ENCODE peak calls at places on chromosomes 11 and 22, in seven cellular contexts. R is pancreas, G is HCT116, L is AG04450, I is mesendoderm, F is H9, X is substantia nigra. T is an unnamed sample.

GRCh38 chr11:1879941-1880720 is 11.6 kb downstream of the PRR33 start:
- DNase-seq in I (no peak), X (no peak), R (peak), G (no peak), L (no peak), F (no peak), T (no peak)

GRCh38 chr11:93541884-93542752 is 1.1 kb downstream of the SMCO4 start:
- DNase-seq in L (no peak), I (peak), X (peak), G (no peak), F (peak), R (peak), T (peak)

GRCh38 chr22:17882162-17882561 is 107.9 kb upstream of the BID start:
- DNase-seq in X (no peak), G (no peak), F (no peak), R (no peak), L (no peak), I (no peak), T (no peak)

GRCh38 chr11:74466916-74467885 is at the start of gene KCNE3:
- DNase-seq in I (peak), R (peak), L (no peak), G (no peak), X (no peak), F (peak), T (peak)

GRCh38 chr11:57729479-57729878 is 11.8 kb upstream of the SELENOH start:
- DNase-seq in F (no peak), X (no peak), G (no peak), L (no peak), R (no peak), I (no peak), T (no peak)

GRCh38 chr11:119290894-119291497 is 25.9 kb downstream of the MCAM start:
- DNase-seq in G (peak), I (no peak), R (no peak), X (no peak), F (no peak), L (no peak), T (no peak)

GRCh38 chr11:28146123-28146751 is 38.0 kb downstream of the METTL15 start:
- DNase-seq in X (no peak), L (peak), R (no peak), F (no peak), G (peak), I (peak), T (no peak)

GRCh38 chr11:100525635-100526034 is 161.5 kb upstream of the ARHGAP42 start:
- DNase-seq in L (no peak), F (peak), I (peak), G (peak), X (no peak), R (no peak), T (peak)

GRCh38 chr11:13009921-13010736 is 1.0 kb downstream of the RASSF10 start:
- DNase-seq in G (no peak), I (peak), F (peak), X (no peak), R (peak), L (no peak), T (peak)

GRCh38 chr11:65227879-65228278 is 33.9 kb upstream of the POLA2 start:
- DNase-seq in L (no peak), I (no peak), R (no peak), F (no peak), X (no peak), G (no peak), T (no peak)
- H3K27ac ChIP-seq in L (no peak), I (no peak), R (no peak), F (no peak), X (no peak), G (no peak), T (no peak)

DNA sequence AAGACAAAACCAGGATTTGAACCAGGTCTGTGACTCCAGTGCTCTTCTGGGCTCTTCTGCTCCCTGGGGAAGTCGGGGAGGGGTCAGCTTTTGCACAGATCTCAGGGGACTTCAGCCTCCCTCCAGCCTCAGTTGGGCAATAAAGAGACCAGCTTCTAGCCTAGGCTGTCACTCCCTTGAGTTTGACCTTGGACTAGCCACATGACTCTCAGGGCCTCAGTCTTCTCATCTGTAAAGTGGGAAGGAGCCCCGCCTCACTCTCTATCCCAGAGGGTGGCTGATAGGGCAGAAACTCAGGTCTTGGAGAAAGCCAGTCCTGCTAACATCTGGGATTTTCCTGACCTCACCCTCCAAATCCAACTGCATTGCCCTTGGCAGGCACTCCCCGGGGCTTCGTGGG is 38.7 kb downstream of the ELFN2 start:
- DNase-seq in I (no peak), X (no peak), F (no peak), L (no peak), R (no peak), G (no peak), T (no peak)
- H3K27ac ChIP-seq in I (no peak), X (no peak), F (no peak), L (no peak), R (no peak), G (no peak), T (no peak)

DNA sequence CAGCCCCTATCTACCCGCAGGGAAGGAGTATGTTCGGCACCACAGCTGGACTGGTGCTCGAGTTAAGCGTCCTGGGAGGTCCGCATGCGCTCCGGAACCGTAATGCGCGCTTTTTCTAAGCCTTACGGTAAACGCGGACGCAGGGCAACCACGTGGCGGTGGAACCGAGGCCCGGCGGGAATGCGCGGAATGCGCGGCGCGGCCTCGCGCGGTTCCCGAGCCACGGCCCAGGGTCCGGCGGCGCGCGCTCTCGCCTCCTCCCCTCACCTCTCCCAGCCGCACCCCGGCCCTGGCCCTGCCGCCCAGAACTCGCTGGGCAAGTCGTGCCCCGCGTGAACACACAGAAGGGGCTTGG is 4.5 kb upstream of the CCND1 start:
- DNase-seq in G (peak), I (peak), F (peak), X (peak), L (peak), R (peak), T (peak)
- H3K27ac ChIP-seq in G (peak), I (no peak), F (no peak), X (peak), L (peak), R (peak), T (no peak)

DNA sequence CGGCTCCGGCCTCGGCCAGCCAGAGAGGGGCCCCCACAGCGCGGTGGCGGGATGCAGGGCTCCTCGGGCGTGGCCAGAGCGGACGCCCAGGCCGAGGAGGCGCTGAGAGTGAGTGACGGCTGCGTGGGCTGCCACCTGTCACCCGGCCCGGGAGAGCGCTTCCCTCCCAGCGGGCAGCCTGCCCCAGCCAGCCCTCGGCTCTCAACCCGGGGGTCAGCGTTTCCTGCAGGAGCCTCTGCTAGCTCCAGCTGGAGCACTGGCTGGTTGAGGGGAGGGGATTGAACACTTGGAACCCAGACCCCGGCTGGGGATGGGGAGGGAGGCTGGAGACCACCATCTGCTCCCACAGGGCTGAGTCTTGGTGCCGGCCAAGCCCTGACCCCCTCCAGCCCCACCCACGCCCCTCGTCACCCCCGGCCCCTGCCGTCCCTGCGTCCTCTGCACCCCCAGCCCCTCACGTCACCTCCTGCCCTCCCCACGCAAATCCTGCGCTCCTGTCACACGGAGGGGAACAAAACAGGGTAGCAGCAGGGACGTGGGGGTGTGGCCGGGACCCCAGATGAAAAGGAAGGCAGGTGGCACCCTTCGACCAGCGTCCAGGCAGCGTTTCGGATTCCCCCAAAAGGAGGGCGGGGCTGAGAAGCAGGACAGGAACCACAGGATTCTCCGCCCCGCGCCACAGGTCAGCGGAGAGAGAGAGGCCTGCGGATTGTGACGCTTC is 156.9 kb downstream of the BRD1 start:
- DNase-seq in I (peak), L (no peak), G (no peak), F (peak), X (no peak), R (no peak), T (peak)
- H3K27ac ChIP-seq in I (no peak), L (no peak), G (no peak), F (no peak), X (no peak), R (no peak), T (no peak)

DNA sequence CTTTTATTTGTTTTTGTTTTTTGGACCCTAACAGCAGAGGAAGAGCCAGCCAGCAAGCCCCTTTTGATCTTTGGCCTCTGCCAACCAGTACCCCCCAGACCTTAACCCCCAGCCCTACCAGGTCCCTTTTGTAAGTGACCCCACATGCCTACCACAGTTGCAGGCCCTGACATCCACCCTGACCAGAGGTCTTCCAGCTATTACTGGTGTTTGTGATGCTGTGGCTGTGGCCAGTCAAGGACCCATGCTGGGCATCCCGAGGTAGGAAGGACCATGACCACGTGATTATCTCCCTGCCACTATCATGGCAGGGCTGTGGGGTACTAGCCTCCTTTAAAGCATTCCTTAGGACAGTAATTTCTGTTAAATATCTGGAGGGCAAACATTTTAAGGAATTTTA is 9.0 kb downstream of the MED15 start:
- DNase-seq in L (no peak), R (no peak), F (no peak), I (no peak), X (no peak), G (no peak), T (no peak)
- H3K27ac ChIP-seq in L (no peak), R (no peak), F (no peak), I (no peak), X (no peak), G (no peak), T (no peak)

GRCh38 chr22:27269751-27270586 is 531.6 kb downstream of the MN1 start:
- DNase-seq in L (no peak), F (no peak), G (no peak), X (no peak), R (no peak), I (no peak), T (no peak)
- H3K27ac ChIP-seq in L (no peak), F (no peak), G (no peak), X (no peak), R (no peak), I (no peak), T (no peak)

DNA sequence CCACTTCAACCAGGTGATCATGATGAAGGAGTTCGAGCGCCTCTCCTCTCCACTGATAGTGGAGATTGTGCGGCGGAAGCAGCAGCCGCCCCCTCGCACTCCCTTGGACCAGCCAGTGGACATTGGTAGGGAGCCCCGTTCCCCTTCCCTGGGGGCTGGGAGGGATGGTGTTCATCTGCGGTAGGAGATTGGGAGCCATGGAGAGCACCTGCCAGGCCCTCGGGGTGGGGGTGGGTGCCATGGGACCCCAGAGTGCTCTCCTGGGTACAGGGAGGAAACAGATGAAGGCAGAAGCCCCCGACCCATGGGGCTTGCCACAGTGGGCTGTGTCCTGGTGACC is 7.0 kb downstream of the THAP7 start:
- DNase-seq in F (no peak), X (no peak), I (no peak), L (no peak), R (no peak), G (no peak), T (no peak)
- H3K27ac ChIP-seq in F (no peak), X (no peak), I (no peak), L (no peak), R (no peak), G (no peak), T (no peak)